ENCODE peak calls at places on chromosomes 1 and 21, in seven cellular contexts. M, Q, L, E, N, W and Z are unnamed samples.

GRCh38 chr21:33261635-33262034 is 4.5 kb upstream of the IL10RB start:
- DNase-seq in M (peak; percentile 75), Q (no peak), L (no peak), E (no peak), N (no peak), W (peak; percentile 78), Z (no peak)

GRCh38 chr1:168291222-168291824 is 10.6 kb downstream of the TBX19 start:
- DNase-seq in M (no peak), Q (no peak), L (no peak), E (no peak), N (no peak), W (no peak), Z (no peak)

GRCh38 chr21:45887121-45887611 is 94.4 kb upstream of the COL6A1 start:
- DNase-seq in M (peak; percentile 60), Q (no peak), L (no peak), E (no peak), N (no peak), W (no peak), Z (no peak)

GRCh38 chr1:242747233-242747632 is 222.7 kb upstream of the PLD5 start:
- DNase-seq in M (no peak), Q (no peak), L (no peak), E (no peak), N (no peak), W (no peak), Z (no peak)

GRCh38 chr1:17358557-17358956 is 13.4 kb upstream of the PADI6 start:
- DNase-seq in M (no peak), Q (no peak), L (no peak), E (no peak), N (no peak), W (no peak), Z (no peak)

GRCh38 chr1:104466068-104466467 is 716.4 kb downstream of the AMY1C start:
- DNase-seq in M (no peak), Q (no peak), L (no peak), E (no peak), N (no peak), W (no peak), Z (no peak)

GRCh38 chr21:45923146-45923545 is 58.4 kb upstream of the COL6A1 start:
- DNase-seq in M (peak; percentile 82), Q (peak; percentile 47), L (peak; percentile 93), E (no peak), N (peak; percentile 77), W (peak; percentile 86), Z (peak; percentile 53)

GRCh38 chr1:52786148-52786547 is 56.4 kb upstream of the ZYG11A start:
- DNase-seq in M (no peak), Q (no peak), L (no peak), E (no peak), N (no peak), W (no peak), Z (no peak)

GRCh38 chr1:46394108-46394871 is at the start of gene FAAH:
- DNase-seq in M (peak; percentile 38), Q (peak; percentile 88), L (peak; percentile 96), E (no peak), N (peak; percentile 71), W (peak; percentile 27), Z (peak; percentile 88)

GRCh38 chr1:230160957-230161771 is 94.1 kb downstream of the GALNT2 start:
- DNase-seq in M (no peak), Q (no peak), L (peak; percentile 29), E (no peak), N (no peak), W (no peak), Z (no peak)

GRCh38 chr1:99943238-99943794 is 26.5 kb upstream of the SLC35A3 start:
- DNase-seq in M (peak; percentile 52), Q (no peak), L (no peak), E (no peak), N (no peak), W (peak; percentile 67), Z (no peak)

GRCh38 chr1:244254467-244254866 is 197.2 kb downstream of the ADSS2 start:
- DNase-seq in M (no peak), Q (peak; percentile 29), L (peak; percentile 27), E (no peak), N (no peak), W (no peak), Z (peak; percentile 21)

GRCh38 chr1:36729289-36729688 is 246.6 kb upstream of the CSF3R start:
- DNase-seq in M (no peak), Q (no peak), L (no peak), E (no peak), N (no peak), W (no peak), Z (no peak)

GRCh38 chr1:171220551-171221175 is 27.6 kb upstream of the FMO1 start:
- DNase-seq in M (peak; percentile 92), Q (no peak), L (peak; percentile 92), E (no peak), N (peak; percentile 21), W (peak; percentile 82), Z (no peak)

GRCh38 chr1:222898191-222898527 is 83.3 kb downstream of the DISP1 start:
- DNase-seq in M (no peak), Q (no peak), L (no peak), E (no peak), N (no peak), W (peak; percentile 56), Z (no peak)

GRCh38 chr1:227823537-227823936 is 8.1 kb downstream of the PRSS38 start:
- DNase-seq in M (no peak), Q (no peak), L (no peak), E (no peak), N (no peak), W (no peak), Z (no peak)

GRCh38 chr1:205629751-205630150 is 2.1 kb downstream of the ELK4 start:
- DNase-seq in M (no peak), Q (no peak), L (no peak), E (no peak), N (no peak), W (peak; percentile 4), Z (no peak)
- H3K4me3 ChIP-seq in M (peak overlapping the region; percentile 80), Q (no peak overlapping the region), L (peak overlapping the region; percentile 94), E (no peak overlapping the region), N (no peak overlapping the region), W (peak overlapping the region; percentile 4), Z (no peak overlapping the region)

GRCh38 chr1:165688046-165688445 is 10.3 kb downstream of the ALDH9A1 start:
- DNase-seq in M (no peak), Q (no peak), L (no peak), E (no peak), N (no peak), W (no peak), Z (no peak)

GRCh38 chr1:165683848-165684485 is 14.4 kb downstream of the ALDH9A1 start:
- DNase-seq in M (no peak), Q (no peak), L (no peak), E (no peak), N (no peak), W (peak; percentile 26), Z (no peak)

GRCh38 chr1:165686971-165687433 is 11.4 kb downstream of the ALDH9A1 start:
- DNase-seq in M (no peak), Q (no peak), L (no peak), E (no peak), N (no peak), W (no peak), Z (no peak)

DNA sequence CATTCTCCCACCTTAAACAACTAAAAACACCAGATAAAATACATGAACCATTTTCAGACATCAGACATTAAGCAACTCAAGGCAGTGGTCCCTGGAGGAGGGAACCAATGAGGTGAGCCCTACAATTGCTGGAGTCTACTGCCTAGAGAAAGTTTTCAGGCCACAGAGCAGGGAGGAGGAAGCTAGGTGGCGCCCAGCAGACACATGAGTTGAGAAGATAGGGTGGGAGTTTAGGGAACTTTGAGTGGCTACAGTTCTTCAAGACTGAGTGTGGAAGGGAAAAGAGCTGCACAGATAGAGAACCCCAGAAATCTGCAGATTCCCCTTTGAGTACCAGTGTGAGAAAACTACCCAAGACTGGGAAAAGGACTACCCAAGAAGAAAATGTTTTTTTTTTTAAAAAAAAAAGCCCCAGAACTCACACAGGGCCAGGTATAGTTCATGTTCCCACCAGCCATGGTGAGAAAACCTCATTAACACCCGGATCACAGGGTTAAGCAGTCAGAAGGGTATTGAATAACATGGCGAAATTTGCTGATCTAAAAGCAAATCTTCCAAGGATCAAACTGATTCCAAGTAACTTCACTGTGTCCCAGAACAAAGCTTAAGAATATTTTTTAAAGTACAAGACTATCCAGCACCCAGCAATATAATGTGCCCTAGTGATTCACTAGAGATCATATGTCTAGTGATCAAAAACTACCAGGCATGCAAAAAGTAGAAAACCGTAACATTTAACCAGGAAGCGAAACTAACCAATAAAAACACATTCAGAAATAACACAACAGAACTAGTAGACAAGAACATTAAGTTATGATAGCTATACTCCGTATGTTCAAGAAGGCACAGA is 12.0 kb downstream of the ALDH9A1 start:
- DNase-seq in M (no peak), Q (no peak), L (peak; percentile 65), E (no peak), N (no peak), W (no peak), Z (no peak)
- TF ChIP-seq CTCF in M (peak; percentile 15), Q (no peak), L (peak; percentile 65), E (no peak), N (no peak), W (peak; percentile 42), Z (no peak)

DNA sequence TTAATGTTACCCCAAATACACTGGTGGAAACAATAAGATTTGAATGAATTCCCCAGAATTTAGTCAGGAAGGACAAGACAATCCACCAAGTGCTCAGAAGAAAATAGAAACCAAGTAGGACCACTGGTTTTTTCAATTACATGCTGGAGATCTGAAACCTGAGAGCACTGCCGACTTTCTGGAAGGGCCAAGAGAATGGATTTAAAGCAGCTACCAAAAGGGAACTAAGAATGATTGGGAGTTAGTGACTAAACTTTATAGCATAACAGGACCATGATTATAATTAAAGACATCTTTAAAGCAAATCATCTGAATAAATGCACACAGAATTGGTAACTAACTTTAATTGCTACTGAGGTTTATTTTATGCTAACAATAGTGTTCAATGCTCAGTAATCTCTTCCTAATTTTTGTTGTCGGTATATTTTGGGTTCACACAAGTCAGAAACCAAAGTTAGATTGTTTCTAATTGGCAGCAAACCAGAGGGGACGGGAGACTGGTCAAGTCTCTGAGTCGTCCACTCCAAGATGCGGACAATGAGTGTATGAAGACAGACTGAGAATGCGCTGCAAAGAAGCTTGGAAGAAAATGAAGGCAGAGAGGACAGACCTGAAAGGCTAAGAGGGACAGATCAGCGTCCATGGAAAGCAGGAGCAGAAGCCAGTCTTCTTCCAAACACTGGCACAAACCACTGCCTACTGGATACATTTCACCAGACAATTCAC is 2.3 kb upstream of the RGS13 start:
- DNase-seq in M (peak; percentile 19), Q (no peak), L (no peak), E (no peak), N (no peak), W (no peak), Z (no peak)
- H3K4me3 ChIP-seq in M (no peak overlapping the region), Q (no peak overlapping the region), L (no peak overlapping the region), E (no peak overlapping the region), N (no peak overlapping the region), W (no peak overlapping the region), Z (no peak overlapping the region)

DNA sequence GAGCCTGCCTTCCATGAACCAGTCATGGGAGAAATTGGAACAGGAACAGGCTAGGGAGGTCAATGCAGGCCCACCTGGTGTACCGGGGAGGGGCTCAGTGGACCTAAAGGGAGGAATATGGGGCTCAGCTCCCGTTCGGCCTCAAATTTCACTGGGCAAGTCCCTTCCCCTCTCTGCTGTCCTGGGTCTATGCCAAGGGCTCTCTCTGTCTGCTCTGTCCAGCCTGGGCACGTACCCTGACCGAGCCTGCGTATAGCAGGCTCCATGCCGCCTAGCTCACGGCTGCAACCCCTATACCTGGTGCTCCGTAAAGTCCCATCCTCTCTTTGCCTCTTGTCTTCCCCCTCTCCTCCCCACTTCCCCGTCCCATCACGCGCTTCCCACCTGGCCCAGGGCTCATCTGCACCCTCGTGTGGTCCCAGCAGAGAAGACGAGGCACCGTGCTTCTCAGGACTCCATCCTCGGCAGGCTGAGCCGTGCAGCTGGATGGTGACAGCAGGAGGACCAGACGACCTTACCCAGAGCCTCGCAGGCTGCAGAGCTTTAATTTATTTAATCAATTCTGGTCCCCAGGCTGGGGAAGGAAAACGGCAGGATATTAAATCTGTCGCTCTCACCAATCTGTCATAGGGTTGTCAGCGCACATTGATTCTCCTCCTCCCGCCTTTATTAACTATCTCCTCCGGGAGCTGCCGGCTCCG is 25.1 kb upstream of the DISP3 start:
- DNase-seq in M (no peak), Q (no peak), L (no peak), E (no peak), N (no peak), W (no peak), Z (no peak)
- TF ChIP-seq CTCF in M (no peak), Q (no peak), L (no peak), E (no peak), N (no peak), W (no peak), Z (no peak)